ENCODE peak calls at places on chromosomes 5 and 9, in four cellular contexts. P is HepG2, M is K562, V is HCT116. N is an unnamed sample.

GRCh38 chr5:160792281-160792680 is 59.7 kb downstream of the ATP10B start:
- DNase-seq in M (no peak), P (no peak), V (no peak), N (no peak)

GRCh38 chr5:158990979-158991378 is 108.7 kb downstream of the EBF1 start:
- DNase-seq in M (no peak), P (no peak), V (no peak), N (no peak)

GRCh38 chr5:106677057-106677456 is 993.7 kb downstream of the EFNA5 start:
- DNase-seq in V (no peak), P (no peak), M (no peak), N (no peak)

GRCh38 chr5:177389368-177390169 is 5.3 kb downstream of the SLC34A1 start:
- DNase-seq in M (no peak), P (peak), V (peak), N (no peak)

GRCh38 chr5:171632618-171633017 is 153.0 kb upstream of the SMIM23 start:
- DNase-seq in V (no peak), M (no peak), P (no peak), N (no peak)

GRCh38 chr5:54944364-54944763 is 41.0 kb downstream of the ESM1 start:
- DNase-seq in M (peak), P (no peak), V (peak), N (peak)

GRCh38 chr5:146699729-146700430 is 178.7 kb downstream of the PPP2R2B start:
- DNase-seq in M (no peak), V (no peak), P (no peak), N (no peak)

GRCh38 chr5:96790851-96791513 is 16.8 kb downstream of the ERAP1 start:
- DNase-seq in M (no peak), V (no peak), P (no peak), N (no peak)

GRCh38 chr5:50325237-50325832 is 115.8 kb downstream of the EMB start:
- DNase-seq in V (peak), M (peak), P (no peak), N (no peak)

GRCh38 chr9:105842023-105842644 is 147.8 kb downstream of the TMEM38B start:
- DNase-seq in V (peak), P (peak), M (peak), N (no peak)

GRCh38 chr9:136018257-136019031 is 57.3 kb upstream of the UBAC1 start:
- DNase-seq in V (no peak), M (no peak), P (no peak), N (no peak)

GRCh38 chr5:61330341-61330878 is 1.6 kb upstream of the ZSWIM6 start:
- DNase-seq in V (no peak), M (peak), P (peak), N (no peak)

GRCh38 chr5:59583810-59584562 is 309.5 kb downstream of the PDE4D start:
- DNase-seq in V (no peak), M (no peak), P (no peak), N (no peak)

GRCh38 chr5:109105631-109106267 is 304.0 kb downstream of the PJA2 start:
- DNase-seq in M (no peak), V (no peak), P (no peak), N (peak)

GRCh38 chr9:84301851-84302250 is 38.7 kb downstream of the SLC28A3 start:
- DNase-seq in M (no peak), V (no peak), P (no peak), N (no peak)

GRCh38 chr5:59923465-59923864 is 29.9 kb upstream of the PDE4D start:
- DNase-seq in V (no peak), M (no peak), P (no peak), N (no peak)

GRCh38 chr9:125911861-125912260 is 164.7 kb downstream of the PBX3 start:
- DNase-seq in M (no peak), P (no peak), V (no peak), N (no peak)

GRCh38 chr5:88276378-88276777 is 7.7 kb upstream of the TMEM161B start:
- DNase-seq in V (no peak), P (no peak), M (no peak), N (no peak)

GRCh38 chr5:9201011-9201410 is 344.9 kb downstream of the SEMA5A start:
- DNase-seq in P (no peak), V (no peak), M (no peak), N (no peak)

GRCh38 chr5:132228241-132229035 is 785 bp upstream of the P4HA2 start:
- DNase-seq in M (no peak), V (no peak), P (no peak), N (no peak)

GRCh38 chr5:126339215-126339805 is 83.9 kb upstream of the GRAMD2B start:
- DNase-seq in V (peak), M (peak), P (peak), N (peak)

GRCh38 chr5:71597001-71597400 is 9.9 kb downstream of the MCCC2 start:
- DNase-seq in M (no peak), V (no peak), P (no peak), N (no peak)

GRCh38 chr9:108134501-108135128 is 645.0 kb upstream of the KLF4 start:
- DNase-seq in V (no peak), P (no peak), M (no peak), N (no peak)

GRCh38 chr5:175383350-175383749 is 60.6 kb downstream of the DRD1 start:
- DNase-seq in M (no peak), V (no peak), P (no peak), N (no peak)

GRCh38 chr5:143386725-143387124 is 16.8 kb downstream of the NR3C1 start:
- DNase-seq in M (no peak), P (no peak), V (no peak), N (no peak)
- TF ChIP-seq TCF7L2 in M (no peak), P (no peak), V (no peak), N (no peak)

DNA sequence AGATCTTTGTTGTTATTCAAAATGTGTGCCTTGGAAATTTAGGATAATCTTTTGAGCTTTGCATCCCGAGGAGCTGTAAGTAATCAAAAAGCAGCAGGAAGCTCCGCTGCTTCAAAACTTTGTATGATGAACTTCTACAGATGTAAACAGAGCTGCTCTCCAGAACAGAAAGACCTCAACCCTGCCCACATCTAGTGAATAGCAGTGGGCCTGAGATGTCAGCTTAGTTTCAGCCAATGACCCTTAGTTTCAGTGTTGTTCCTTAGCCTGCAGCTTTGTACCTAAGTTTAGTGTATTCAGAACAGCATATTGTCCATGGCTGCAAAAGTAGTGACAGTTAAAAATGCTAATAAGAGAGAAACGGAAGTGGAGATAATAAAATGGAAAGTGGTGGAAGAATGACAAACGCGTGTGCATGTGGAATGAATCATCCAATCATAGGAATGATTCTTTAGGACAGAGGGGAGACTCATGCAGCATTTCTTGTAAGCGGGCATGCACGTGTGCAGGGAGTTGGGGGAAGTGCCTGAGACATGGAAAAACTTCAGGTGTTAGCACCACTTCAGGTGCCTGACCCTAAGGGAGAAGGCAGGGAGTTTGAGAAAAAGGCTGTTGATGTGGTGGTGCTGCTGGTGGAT is 24.9 kb downstream of the SNX24 start:
- DNase-seq in V (no peak), M (no peak), P (no peak), N (no peak)
- TF ChIP-seq SIN3A in V (no peak), M (no peak), P (no peak), N (no peak)

GRCh38 chr5:157951673-157952373 is 92.9 kb upstream of the CLINT1 start:
- DNase-seq in V (no peak), M (no peak), P (no peak), N (no peak)

GRCh38 chr5:157949520-157949919 is 90.6 kb upstream of the CLINT1 start:
- DNase-seq in P (peak), M (no peak), V (no peak), N (no peak)

GRCh38 chr5:157947156-157947555 is 88.2 kb upstream of the CLINT1 start:
- DNase-seq in P (no peak), M (no peak), V (no peak), N (no peak)

GRCh38 chr5:157952374-157952685 is 93.4 kb upstream of the CLINT1 start:
- DNase-seq in M (no peak), P (no peak), V (no peak), N (no peak)

GRCh38 chr5:157948738-157949410 is 89.9 kb upstream of the CLINT1 start:
- DNase-seq in P (peak), V (peak), M (peak), N (peak)
- H3K27ac ChIP-seq in P (no peak), V (no peak), M (peak), N (no peak)

GRCh38 chr9:34178698-34179527 is at the start of gene UBAP1:
- DNase-seq in P (peak), M (peak), V (peak), N (peak)

GRCh38 chr9:34177906-34178697 is 741 bp upstream of the UBAP1 start:
- DNase-seq in M (no peak), P (no peak), V (no peak), N (no peak)

GRCh38 chr9:34171753-34172535 is 6.9 kb upstream of the UBAP1 start:
- DNase-seq in P (no peak), M (no peak), V (no peak), N (no peak)

GRCh38 chr9:34179528-34180138 is 790 bp downstream of the UBAP1 start:
- DNase-seq in M (peak), V (no peak), P (no peak), N (no peak)

GRCh38 chr9:34176089-34176488 is 2.8 kb upstream of the UBAP1 start:
- DNase-seq in V (no peak), P (no peak), M (no peak), N (no peak)
- TF ChIP-seq TCF7L2 in V (no peak), P (no peak), M (no peak), N (no peak)

GRCh38 chr9:95425910-95426551 is 90.7 kb downstream of the PTCH1 start:
- DNase-seq in V (no peak), M (peak), P (peak), N (no peak)
- TF ChIP-seq SIN3A in V (no peak), M (no peak), P (peak), N (peak)

GRCh38 chr9:110078626-110079025 is 129.3 kb downstream of the C9orf152 start:
- DNase-seq in M (no peak), P (no peak), V (no peak), N (no peak)
- H3K27ac ChIP-seq in M (no peak), P (no peak), V (no peak), N (no peak)

GRCh38 chr9:131129183-131129582 is 3.8 kb downstream of the NUP214 start:
- DNase-seq in P (no peak), M (no peak), V (no peak), N (no peak)
- TF ChIP-seq TCF7L2 in P (no peak), M (no peak), V (no peak), N (no peak)

GRCh38 chr9:124297553-124297905 is 39.8 kb downstream of the NEK6 start:
- DNase-seq in V (peak), P (peak), M (no peak), N (peak)
- TF ChIP-seq SIN3A in V (no peak), P (no peak), M (no peak), N (no peak)